ENCODE peak calls at places on chromosomes 2 and 18, in five cellular contexts. X, E, F, A and G are unnamed samples.
A peak's percentile ranks its signal among the peaks of the same experiment; 100 is the strongest.

GRCh38 chr18:78323453-78324230 is 656.0 kb upstream of the SALL3 start:
- DNase-seq in X (no peak), E (no peak), F (no peak), A (no peak), G (no peak)

GRCh38 chr2:195613922-195614321 is 43.1 kb upstream of the SLC39A10 start:
- DNase-seq in X (no peak), E (no peak), F (peak; percentile 47), A (no peak), G (no peak)

GRCh38 chr2:122635649-122636496 is 880.4 kb downstream of the TSN start:
- DNase-seq in X (no peak), E (no peak), F (no peak), A (no peak), G (no peak)

GRCh38 chr2:185374878-185375277 is 363.7 kb upstream of the FSIP2 start:
- DNase-seq in X (no peak), E (no peak), F (no peak), A (no peak), G (no peak)

GRCh38 chr2:5692561-5693287 is 540 bp downstream of the SOX11 start:
- DNase-seq in X (no peak), E (peak; percentile 68), F (no peak), A (no peak), G (no peak)

GRCh38 chr2:10329880-10330699 is 27.4 kb downstream of the HPCAL1 start:
- DNase-seq in X (no peak), E (no peak), F (peak; percentile 65), A (no peak), G (no peak)

GRCh38 chr2:129661942-129662341 is 317.5 kb upstream of the RAB6C start:
- DNase-seq in X (no peak), E (no peak), F (no peak), A (no peak), G (peak; percentile 6)

GRCh38 chr2:46846454-46846990 is 69.1 kb downstream of the MCFD2 start:
- DNase-seq in X (no peak), E (peak; percentile 40), F (no peak), A (peak; percentile 42), G (no peak)

GRCh38 chr2:1282552-1282951 is 130.7 kb upstream of the TPO start:
- DNase-seq in X (no peak), E (no peak), F (no peak), A (no peak), G (no peak)

GRCh38 chr18:1663879-1664705 is 759.4 kb downstream of the ADCYAP1 start:
- DNase-seq in X (peak; percentile 71), E (peak; percentile 61), F (peak; percentile 0), A (peak; percentile 31), G (peak; percentile 6)

GRCh38 chr2:144404621-144405312 is 115.2 kb downstream of the ZEB2 start:
- DNase-seq in X (no peak), E (no peak), F (no peak), A (no peak), G (no peak)

GRCh38 chr2:233468746-233469110 is 97.9 kb downstream of the USP40 start:
- DNase-seq in X (no peak), E (peak; percentile 37), F (no peak), A (no peak), G (no peak)

GRCh38 chr2:151630372-151630771 is 103.9 kb downstream of the NEB start:
- DNase-seq in X (no peak), E (no peak), F (no peak), A (no peak), G (no peak)

GRCh38 chr2:1140389-1141003 is 189.8 kb downstream of the SNTG2 start:
- DNase-seq in X (peak; percentile 58), E (no peak), F (peak; percentile 48), A (no peak), G (no peak)

GRCh38 chr2:155372969-155373368 is 674.5 kb downstream of the KCNJ3 start:
- DNase-seq in X (no peak), E (no peak), F (no peak), A (no peak), G (no peak)

GRCh38 chr2:43251171-43251731 is 24.8 kb upstream of the ZFP36L2 start:
- DNase-seq in X (no peak), E (no peak), F (no peak), A (no peak), G (no peak)

GRCh38 chr2:73279852-73280251 is 4.4 kb downstream of the FBXO41 start:
- DNase-seq in X (no peak), E (no peak), F (no peak), A (no peak), G (no peak)

GRCh38 chr2:39772086-39772811 is 6.8 kb downstream of the THUMPD2 start:
- DNase-seq in X (no peak), E (no peak), F (no peak), A (no peak), G (no peak)

GRCh38 chr2:17966793-17967192 is 88.3 kb downstream of the KCNS3 start:
- DNase-seq in X (no peak), E (no peak), F (no peak), A (no peak), G (no peak)
- H3K4me3 ChIP-seq in X (no peak overlapping the region), E (no peak overlapping the region), F (no peak overlapping the region), A (no peak overlapping the region), G (no peak overlapping the region)

GRCh38 chr2:147275943-147276342 is 568.9 kb upstream of the ACVR2A start:
- DNase-seq in X (no peak), E (no peak), F (no peak), A (no peak), G (no peak)
- TF ChIP-seq CTCF in X (no peak), E (no peak), F (no peak), A (no peak), G (no peak)

GRCh38 chr2:138777996-138778395 is 2.2 kb downstream of the NXPH2 start:
- DNase-seq in X (no peak), E (no peak), F (no peak), A (no peak), G (peak; percentile 18)
- H3K4me3 ChIP-seq in X (no peak overlapping the region), E (no peak overlapping the region), F (no peak overlapping the region), A (no peak overlapping the region), G (no peak overlapping the region)

GRCh38 chr18:7116832-7117389 is 686 bp downstream of the LAMA1 start:
- DNase-seq in X (no peak), E (peak; percentile 79), F (no peak), A (no peak), G (no peak)
- TF ChIP-seq CTCF in X (no peak), E (no peak), F (no peak), A (no peak), G (no peak)

DNA sequence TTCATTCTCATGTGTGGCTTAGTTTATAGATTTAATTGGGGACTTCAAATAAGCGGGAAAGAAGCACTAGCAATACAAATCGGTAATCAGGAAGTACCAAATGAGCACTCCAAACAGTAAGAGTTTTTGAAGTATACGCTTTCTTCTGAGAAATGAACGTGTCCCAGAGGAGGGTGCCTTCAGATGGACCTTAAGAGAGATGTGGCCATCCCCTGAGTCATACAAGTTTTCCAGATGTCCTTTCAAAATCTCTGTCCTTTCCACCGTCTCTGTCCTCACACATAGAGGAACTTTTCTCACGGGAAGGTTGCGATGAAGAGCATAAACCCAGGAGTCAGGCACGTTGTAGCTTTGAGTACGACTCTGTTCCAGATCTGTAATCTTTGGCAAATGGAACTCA is 1.7 kb upstream of the SMAD2 start:
- DNase-seq in X (no peak), E (no peak), F (no peak), A (no peak), G (no peak)
- H3K4me3 ChIP-seq in X (no peak overlapping the region), E (no peak overlapping the region), F (peak overlapping the region; percentile 87), A (no peak overlapping the region), G (no peak overlapping the region)

GRCh38 chr2:219010162-219010756 is 17.0 kb upstream of the CRYBA2 start:
- DNase-seq in X (peak; percentile 28), E (no peak), F (peak; percentile 64), A (no peak), G (no peak)
- TF ChIP-seq CTCF in X (peak; percentile 41), E (peak; percentile 32), F (peak; percentile 38), A (peak; percentile 28), G (peak; percentile 59)

GRCh38 chr2:239234826-239235175 is 166.0 kb downstream of the HDAC4 start:
- DNase-seq in X (no peak), E (no peak), F (no peak), A (no peak), G (no peak)
- H3K4me3 ChIP-seq in X (no peak overlapping the region), E (no peak overlapping the region), F (no peak overlapping the region), A (no peak overlapping the region), G (no peak overlapping the region)